ENCODE peak calls at places on chromosome 6, in six cellular contexts. J is prostate gland; M is Kasumi-1; X is nucleus accumbens; Y is IMR-90; R is central memory CD4-positive, alpha-beta T cell. Q is an unnamed sample.
A peak's percentile ranks its signal among the peaks of the same experiment; 100 is the strongest.

GRCh38 chr6:35980991-35981645 is 43.3 kb downstream of the SLC26A8 start:
- DNase-seq in J (no peak), M (no peak), X (no peak), Y (peak; percentile 11), R (no peak), Q (no peak)

GRCh38 chr6:54014440-54014839 is 96.8 kb upstream of the MLIP start:
- DNase-seq in J (no peak), M (no peak), X (no peak), Y (no peak), R (no peak), Q (no peak)

GRCh38 chr6:16591681-16592549 is 169.3 kb downstream of the ATXN1 start:
- DNase-seq in J (no peak), M (no peak), X (no peak), Y (no peak), R (no peak), Q (no peak)

GRCh38 chr6:112579601-112580000 is 232.5 kb downstream of the RFPL4B start:
- DNase-seq in J (no peak), M (peak; percentile 6), X (no peak), Y (peak; percentile 61), R (no peak), Q (no peak)

GRCh38 chr6:456887-457286 is 65.3 kb downstream of the IRF4 start:
- DNase-seq in J (no peak), M (no peak), X (no peak), Y (no peak), R (no peak), Q (no peak)

GRCh38 chr6:38163186-38164130 is 343.9 kb downstream of the ZFAND3 start:
- DNase-seq in J (no peak), M (no peak), X (no peak), Y (no peak), R (no peak), Q (no peak)

GRCh38 chr6:81451787-81452186 is 300.7 kb downstream of the TENT5A start:
- DNase-seq in J (no peak), M (no peak), X (no peak), Y (peak; percentile 95), R (no peak), Q (peak; percentile 12)

GRCh38 chr6:157715766-157716171 is 107.3 kb upstream of the SNX9 start:
- DNase-seq in J (no peak), M (no peak), X (no peak), Y (peak; percentile 95), R (no peak), Q (no peak)